ENCODE peak calls at places on chromosomes 3 and 15, in four cellular contexts. One of them, this sample, is unnamed.

GRCh38 chr3:53820756-53821580 is 25.3 kb downstream of the CHDH start:
- DNase-seq in cardiac fibroblast: no peak
- DNase-seq in nephron progenitor cell: no peak
- DNase-seq in WTC11: no peak
- DNase-seq in this sample: no peak

GRCh38 chr15:78906310-78906608 is 33.6 kb downstream of the MORF4L1 start:
- DNase-seq in cardiac fibroblast: peak; percentile 94
- DNase-seq in nephron progenitor cell: no peak
- DNase-seq in WTC11: no peak
- DNase-seq in this sample: peak; percentile 65

GRCh38 chr3:28376424-28376823 is 27.8 kb upstream of the AZI2 start:
- DNase-seq in cardiac fibroblast: peak; percentile 94
- DNase-seq in nephron progenitor cell: no peak
- DNase-seq in WTC11: no peak
- DNase-seq in this sample: no peak

GRCh38 chr3:128607710-128608048 is 42.9 kb downstream of the RPN1 start:
- DNase-seq in cardiac fibroblast: no peak
- DNase-seq in nephron progenitor cell: no peak
- DNase-seq in WTC11: no peak
- DNase-seq in this sample: no peak

GRCh38 chr3:129834580-129834979 is 58.9 kb downstream of the TMCC1 start:
- DNase-seq in cardiac fibroblast: peak; percentile 43
- DNase-seq in nephron progenitor cell: no peak
- DNase-seq in WTC11: no peak
- DNase-seq in this sample: no peak

GRCh38 chr3:51675201-51675611 is 4.2 kb downstream of the TEX264 start:
- DNase-seq in cardiac fibroblast: peak; percentile 65
- DNase-seq in nephron progenitor cell: no peak
- DNase-seq in WTC11: no peak
- DNase-seq in this sample: peak; percentile 32

GRCh38 chr15:25182736-25183445 is 228.1 kb downstream of the SNRPN start:
- DNase-seq in cardiac fibroblast: no peak
- DNase-seq in nephron progenitor cell: no peak
- DNase-seq in WTC11: peak; percentile 41
- DNase-seq in this sample: no peak

GRCh38 chr3:98814799-98815450 is 51.8 kb downstream of the ST3GAL6 start:
- DNase-seq in cardiac fibroblast: peak; percentile 76
- DNase-seq in nephron progenitor cell: no peak
- DNase-seq in WTC11: no peak
- DNase-seq in this sample: no peak

GRCh38 chr3:108182339-108182738 is 39.9 kb downstream of the IFT57 start:
- DNase-seq in cardiac fibroblast: peak; percentile 31
- DNase-seq in nephron progenitor cell: no peak
- DNase-seq in WTC11: no peak
- DNase-seq in this sample: no peak

GRCh38 chr15:63347074-63347859 is 34.4 kb downstream of the CA12 start:
- DNase-seq in cardiac fibroblast: no peak
- DNase-seq in nephron progenitor cell: no peak
- DNase-seq in WTC11: no peak
- DNase-seq in this sample: no peak

GRCh38 chr3:141996437-141996836 is 120.0 kb downstream of the ATP1B3 start:
- DNase-seq in cardiac fibroblast: no peak
- DNase-seq in nephron progenitor cell: no peak
- DNase-seq in WTC11: no peak
- DNase-seq in this sample: no peak

GRCh38 chr3:61663728-61664492 is 102.5 kb downstream of the PTPRG start:
- DNase-seq in cardiac fibroblast: peak; percentile 95
- DNase-seq in nephron progenitor cell: peak; percentile 19
- DNase-seq in WTC11: peak; percentile 31
- DNase-seq in this sample: peak; percentile 78

GRCh38 chr15:47513496-47513895 is 203.8 kb upstream of the SEMA6D start:
- DNase-seq in cardiac fibroblast: peak; percentile 83
- DNase-seq in nephron progenitor cell: no peak
- DNase-seq in WTC11: no peak
- DNase-seq in this sample: no peak

GRCh38 chr15:76140069-76140454 is 80.3 kb downstream of the TMEM266 start:
- DNase-seq in cardiac fibroblast: peak; percentile 27
- DNase-seq in nephron progenitor cell: no peak
- DNase-seq in WTC11: peak; percentile 38
- DNase-seq in this sample: no peak

GRCh38 chr15:55993804-55994539 is 560 bp upstream of the NEDD4 start:
- DNase-seq in cardiac fibroblast: peak; percentile 61
- DNase-seq in nephron progenitor cell: no peak
- DNase-seq in WTC11: peak; percentile 33
- DNase-seq in this sample: no peak

GRCh38 chr3:172607305-172608121 is 84.3 kb upstream of the TNFSF10 start:
- DNase-seq in cardiac fibroblast: peak; percentile 96
- DNase-seq in nephron progenitor cell: no peak
- DNase-seq in WTC11: no peak
- DNase-seq in this sample: peak; percentile 85

GRCh38 chr15:69855172-69855562 is 242.6 kb downstream of the TLE3 start:
- DNase-seq in cardiac fibroblast: no peak
- DNase-seq in nephron progenitor cell: no peak
- DNase-seq in WTC11: no peak
- DNase-seq in this sample: no peak

GRCh38 chr3:38588276-38588971 is 61.1 kb downstream of the SCN5A start:
- DNase-seq in cardiac fibroblast: no peak
- DNase-seq in nephron progenitor cell: no peak
- DNase-seq in WTC11: no peak
- DNase-seq in this sample: no peak

GRCh38 chr3:70806556-70806955 is 494.1 kb upstream of the MDFIC2 start:
- DNase-seq in cardiac fibroblast: no peak
- DNase-seq in nephron progenitor cell: no peak
- DNase-seq in WTC11: no peak
- DNase-seq in this sample: no peak

GRCh38 chr15:68175527-68175926 is 29.6 kb downstream of the CALML4 start:
- DNase-seq in cardiac fibroblast: no peak
- DNase-seq in nephron progenitor cell: no peak
- DNase-seq in WTC11: no peak
- DNase-seq in this sample: no peak

GRCh38 chr3:124260206-124260915 is 268.4 kb upstream of the ROPN1 start:
- DNase-seq in cardiac fibroblast: peak; percentile 88
- DNase-seq in nephron progenitor cell: no peak
- DNase-seq in WTC11: no peak
- DNase-seq in this sample: no peak

GRCh38 chr15:67107014-67107812 is 41.8 kb downstream of the SMAD3 start:
- DNase-seq in cardiac fibroblast: peak; percentile 99
- DNase-seq in nephron progenitor cell: no peak
- DNase-seq in WTC11: no peak
- DNase-seq in this sample: peak; percentile 95

GRCh38 chr3:147906275-147906674 is 497.1 kb downstream of the ZIC1 start:
- DNase-seq in cardiac fibroblast: peak; percentile 21
- DNase-seq in nephron progenitor cell: no peak
- DNase-seq in WTC11: no peak
- DNase-seq in this sample: no peak

GRCh38 chr15:24976932-24977331 is 22.1 kb downstream of the SNRPN start:
- DNase-seq in cardiac fibroblast: no peak
- DNase-seq in nephron progenitor cell: no peak
- DNase-seq in WTC11: no peak
- DNase-seq in this sample: no peak

GRCh38 chr3:106610362-106610997 is 741.7 kb upstream of the CBLB start:
- DNase-seq in cardiac fibroblast: peak; percentile 65
- DNase-seq in nephron progenitor cell: no peak
- DNase-seq in WTC11: no peak
- DNase-seq in this sample: no peak

GRCh38 chr3:80190051-80190450 is 422.3 kb upstream of the ROBO1 start:
- DNase-seq in cardiac fibroblast: peak; percentile 79
- DNase-seq in nephron progenitor cell: peak; percentile 4
- DNase-seq in WTC11: no peak
- DNase-seq in this sample: peak; percentile 92

GRCh38 chr15:82178061-82178460 is 84.5 kb downstream of the EFL1 start:
- DNase-seq in cardiac fibroblast: peak; percentile 84
- DNase-seq in nephron progenitor cell: no peak
- DNase-seq in WTC11: no peak
- DNase-seq in this sample: no peak

DNA sequence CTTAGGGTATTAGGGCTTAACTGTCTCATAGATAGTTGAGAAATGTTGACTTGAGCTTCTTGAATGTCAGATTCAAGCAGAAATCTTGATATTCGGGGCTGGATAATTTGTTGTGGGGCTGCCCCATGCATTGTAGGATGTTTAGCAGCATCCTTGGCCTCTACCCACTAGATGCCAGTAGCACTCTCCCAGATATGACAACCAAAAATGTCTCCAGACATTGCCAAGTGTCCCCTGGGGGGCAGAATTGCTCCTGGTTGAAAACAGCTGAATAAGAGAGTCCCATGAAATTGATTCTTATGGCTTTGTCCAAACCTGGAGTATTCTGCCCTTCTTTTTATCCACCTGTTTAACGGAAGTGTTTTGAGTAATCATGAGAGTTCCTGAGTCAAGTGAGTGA is 15.9 kb upstream of the LCMT2 start:
- DNase-seq in cardiac fibroblast: peak; percentile 14
- DNase-seq in nephron progenitor cell: no peak
- DNase-seq in WTC11: no peak
- DNase-seq in this sample: no peak
- TF ChIP-seq CTCF in cardiac fibroblast: no peak
- TF ChIP-seq CTCF in nephron progenitor cell: no peak
- TF ChIP-seq CTCF in WTC11: no peak
- TF ChIP-seq CTCF in this sample: no peak

GRCh38 chr3:13335503-13335902 is 84.6 kb downstream of the NUP210 start:
- DNase-seq in cardiac fibroblast: no peak
- DNase-seq in nephron progenitor cell: no peak
- DNase-seq in WTC11: no peak
- DNase-seq in this sample: no peak

GRCh38 chr3:13336592-13336991 is 83.5 kb downstream of the NUP210 start:
- DNase-seq in cardiac fibroblast: no peak
- DNase-seq in nephron progenitor cell: no peak
- DNase-seq in WTC11: no peak
- DNase-seq in this sample: no peak

GRCh38 chr3:13332740-13333139 is 87.4 kb downstream of the NUP210 start:
- DNase-seq in cardiac fibroblast: no peak
- DNase-seq in nephron progenitor cell: no peak
- DNase-seq in WTC11: no peak
- DNase-seq in this sample: no peak

GRCh38 chr3:13333236-13333897 is 86.8 kb downstream of the NUP210 start:
- DNase-seq in cardiac fibroblast: no peak
- DNase-seq in nephron progenitor cell: no peak
- DNase-seq in WTC11: no peak
- DNase-seq in this sample: no peak

DNA sequence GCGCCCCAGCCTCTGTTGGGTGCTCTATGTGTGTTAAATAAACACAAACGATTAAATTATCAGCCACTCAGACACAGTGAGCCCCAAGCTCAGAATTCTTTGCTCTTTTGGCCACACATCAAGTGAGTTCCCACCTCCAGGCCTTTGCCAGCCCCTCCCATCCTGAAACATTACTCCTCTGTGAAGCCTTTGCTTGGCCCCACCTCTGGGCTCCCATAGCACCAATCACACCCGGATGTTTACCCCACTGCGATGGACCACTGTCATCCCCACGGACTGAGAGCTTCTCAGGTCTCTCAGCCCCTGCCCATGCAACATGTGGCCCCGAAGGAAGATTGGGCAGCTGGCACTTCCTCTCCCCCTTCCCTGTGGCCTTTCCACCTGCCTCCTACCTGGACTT is 85.1 kb downstream of the NUP210 start:
- DNase-seq in cardiac fibroblast: no peak
- DNase-seq in nephron progenitor cell: no peak
- DNase-seq in WTC11: no peak
- DNase-seq in this sample: no peak
- TF ChIP-seq CTCF in cardiac fibroblast: no peak
- TF ChIP-seq CTCF in nephron progenitor cell: no peak
- TF ChIP-seq CTCF in WTC11: no peak
- TF ChIP-seq CTCF in this sample: no peak

DNA sequence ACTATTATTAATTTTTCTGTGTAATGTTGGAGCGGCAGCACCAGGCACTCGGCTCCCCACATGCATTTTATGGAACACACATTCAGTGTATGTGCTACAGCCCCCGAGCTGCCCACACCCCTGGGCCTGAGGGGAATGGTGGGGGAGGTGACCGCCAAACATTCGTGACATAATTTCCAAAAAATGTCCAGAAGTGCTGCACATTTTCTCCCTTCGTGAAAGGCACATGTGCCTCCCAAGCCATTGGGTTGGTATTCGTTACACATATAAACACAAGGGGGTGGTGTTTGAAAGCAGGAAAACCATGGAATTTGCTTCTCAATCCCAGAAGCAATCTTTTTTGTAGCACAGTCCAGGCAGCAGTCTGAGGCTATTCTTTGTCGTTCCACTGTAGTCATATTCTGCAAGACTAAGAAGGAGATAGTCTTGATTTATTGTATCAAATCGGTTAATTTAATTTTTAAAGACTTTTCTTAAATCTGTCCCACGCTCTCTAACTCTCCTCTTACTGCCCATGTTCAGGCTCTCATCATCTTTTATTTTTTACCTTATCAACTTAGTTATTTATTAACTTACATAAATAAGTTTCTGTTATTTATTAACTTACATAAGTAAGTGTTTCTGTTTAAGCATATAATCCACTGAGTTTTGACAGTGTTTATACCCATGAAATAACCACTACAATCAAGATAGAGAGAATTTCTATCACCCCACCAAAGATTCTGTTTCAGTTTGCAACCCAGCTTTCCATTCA is 39.2 kb upstream of the POLR2M start:
- DNase-seq in cardiac fibroblast: peak; percentile 79
- DNase-seq in nephron progenitor cell: no peak
- DNase-seq in WTC11: no peak
- DNase-seq in this sample: peak; percentile 55
- TF ChIP-seq CTCF in cardiac fibroblast: peak; percentile 50
- TF ChIP-seq CTCF in nephron progenitor cell: no peak
- TF ChIP-seq CTCF in WTC11: no peak
- TF ChIP-seq CTCF in this sample: peak; percentile 50

GRCh38 chr3:43238801-43239200 is 47.5 kb upstream of the SNRK start:
- DNase-seq in cardiac fibroblast: no peak
- DNase-seq in nephron progenitor cell: no peak
- DNase-seq in WTC11: no peak
- DNase-seq in this sample: no peak
- TF ChIP-seq CTCF in cardiac fibroblast: no peak
- TF ChIP-seq CTCF in nephron progenitor cell: no peak
- TF ChIP-seq CTCF in WTC11: no peak
- TF ChIP-seq CTCF in this sample: no peak

This sample was measured in kidney epithelial cell.